ENCODE peak calls at places on chromosomes 3 and 15, in five cellular contexts. H is A549, G is GM12878, C is HepG2, M is K562. X is an unnamed sample.

GRCh38 chr3:196327405-196327804 is 9.4 kb upstream of the DYNLT2B start:
- DNase-seq in H (no peak), G (no peak), C (no peak), M (no peak), X (no peak)

GRCh38 chr15:87489902-87490301 is 766.6 kb downstream of the NTRK3 start:
- DNase-seq in H (no peak), G (no peak), C (no peak), M (no peak), X (no peak)

GRCh38 chr15:89088605-89089315 is 504 bp downstream of the ABHD2 start:
- DNase-seq in H (no peak), G (no peak), C (no peak), M (no peak), X (peak)

GRCh38 chr3:31095254-31095653 is 200.8 kb upstream of the GADL1 start:
- DNase-seq in H (no peak), G (no peak), C (no peak), M (no peak), X (no peak)

GRCh38 chr15:37586976-37587375 is 347.5 kb upstream of the TMCO5A start:
- DNase-seq in H (no peak), G (no peak), C (no peak), M (no peak), X (no peak)

GRCh38 chr3:125051715-125052581 is 3.8 kb downstream of the HEG1 start:
- DNase-seq in H (no peak), G (peak), C (no peak), M (no peak), X (peak)

GRCh38 chr15:92709064-92709463 is 53.5 kb upstream of the FAM174B start:
- DNase-seq in H (no peak), G (no peak), C (no peak), M (no peak), X (no peak)

GRCh38 chr15:40053234-40054055 is 14.5 kb upstream of the SRP14 start:
- DNase-seq in H (no peak), G (no peak), C (no peak), M (no peak), X (peak)

GRCh38 chr3:73052857-73053256 is 8.6 kb upstream of the EBLN2 start:
- DNase-seq in H (no peak), G (no peak), C (no peak), M (no peak), X (no peak)

GRCh38 chr3:101722394-101723173 is 1.8 kb upstream of the CEP97 start:
- DNase-seq in H (no peak), G (peak), C (no peak), M (no peak), X (peak)

GRCh38 chr3:31918179-31919165 is 62.6 kb downstream of the OSBPL10 start:
- DNase-seq in H (no peak), G (peak), C (no peak), M (no peak), X (no peak)

GRCh38 chr3:115347737-115348136 is 200.6 kb upstream of the ZBTB20 start:
- DNase-seq in H (no peak), G (no peak), C (no peak), M (no peak), X (no peak)

GRCh38 chr3:149501524-149501923 is 27.0 kb downstream of the TM4SF4 start:
- DNase-seq in H (no peak), G (no peak), C (no peak), M (no peak), X (no peak)

GRCh38 chr3:187352581-187353575 is 15.3 kb upstream of the RTP4 start:
- DNase-seq in H (peak), G (no peak), C (no peak), M (no peak), X (no peak)

GRCh38 chr15:64699767-64700388 is 75.5 kb downstream of the RBPMS2 start:
- DNase-seq in H (no peak), G (no peak), C (no peak), M (no peak), X (no peak)

GRCh38 chr15:89363770-89364169 is 29.1 kb upstream of the POLG start:
- DNase-seq in H (no peak), G (no peak), C (no peak), M (no peak), X (no peak)

GRCh38 chr3:11618897-11619296 is 24.8 kb downstream of the VGLL4 start:
- DNase-seq in H (no peak), G (no peak), C (peak), M (no peak), X (no peak)

GRCh38 chr15:71316911-71317310 is 201.6 kb downstream of the THSD4 start:
- DNase-seq in H (no peak), G (no peak), C (no peak), M (no peak), X (no peak)

GRCh38 chr3:118447326-118447725 is 587.3 kb downstream of the IGSF11 start:
- DNase-seq in H (no peak), G (no peak), C (no peak), M (peak), X (no peak)

GRCh38 chr3:73294532-73294931 is 233.1 kb downstream of the EBLN2 start:
- DNase-seq in H (no peak), G (no peak), C (no peak), M (no peak), X (no peak)

GRCh38 chr3:177196473-177197040 is 725 bp downstream of the TBL1XR1 start:
- DNase-seq in H (peak), G (no peak), C (no peak), M (peak), X (peak)

GRCh38 chr15:28975766-28976179 is 90.0 kb downstream of the APBA2 start:
- DNase-seq in H (peak), G (no peak), C (peak), M (peak), X (peak)

GRCh38 chr3:196867155-196867506 is 589 bp upstream of the SENP5 start:
- DNase-seq in H (no peak), G (no peak), C (no peak), M (no peak), X (no peak)

GRCh38 chr15:75149911-75150709 is 51.6 kb upstream of the C15orf39 start:
- DNase-seq in H (peak), G (no peak), C (no peak), M (peak), X (peak)

GRCh38 chr15:100759698-100760356 is 119.8 kb upstream of the ALDH1A3 start:
- DNase-seq in H (peak), G (no peak), C (peak), M (no peak), X (no peak)

GRCh38 chr3:99753268-99753975 is 64.2 kb upstream of the CMSS1 start:
- DNase-seq in H (peak), G (peak), C (peak), M (peak), X (peak)

GRCh38 chr15:32029409-32029861 is 880 bp upstream of the CHRNA7 start:
- DNase-seq in H (peak), G (no peak), C (no peak), M (no peak), X (peak)

GRCh38 chr3:48024401-48024800 is 8.2 kb upstream of the MAP4 start:
- DNase-seq in H (no peak), G (no peak), C (no peak), M (no peak), X (no peak)

GRCh38 chr3:26915208-26915607 is 292.6 kb downstream of the LRRC3B start:
- DNase-seq in H (no peak), G (no peak), C (no peak), M (no peak), X (no peak)

GRCh38 chr3:123300056-123300455 is 98.3 kb downstream of the SEC22A start:
- DNase-seq in H (no peak), G (no peak), C (no peak), M (no peak), X (no peak)

GRCh38 chr3:15601399-15602145 is at the start of the genes BTD and HACL1:
- DNase-seq in H (peak), G (peak), C (peak), M (peak), X (peak)
- TF ChIP-seq POLR2A in H (peak), G (peak), C (peak), M (peak), X (peak)

GRCh38 chr15:33067456-33067855 is 127.1 kb downstream of the FMN1 start:
- DNase-seq in H (no peak), G (no peak), C (no peak), M (no peak), X (no peak)
- TF ChIP-seq MYC in H (no peak), G (no peak), C (no peak), M (no peak), X (no peak)

GRCh38 chr3:133953297-133953696 is 57.6 kb upstream of the RAB6B start:
- DNase-seq in H (no peak), G (no peak), C (no peak), M (no peak), X (no peak)
- H3K4me3 ChIP-seq in H (no peak), G (no peak), C (no peak), M (no peak), X (no peak)

GRCh38 chr3:23343509-23343908 is 140.4 kb downstream of the UBE2E2 start:
- DNase-seq in H (no peak), G (no peak), C (no peak), M (no peak), X (no peak)
- TF ChIP-seq POLR2A in H (no peak), G (no peak), C (no peak), M (no peak), X (no peak)

GRCh38 chr3:193660698-193661400 is 67.8 kb downstream of the OPA1 start:
- DNase-seq in H (no peak), G (no peak), C (no peak), M (peak), X (no peak)

GRCh38 chr3:193662757-193663322 is 69.8 kb downstream of the OPA1 start:
- DNase-seq in H (no peak), G (no peak), C (no peak), M (no peak), X (no peak)

GRCh38 chr3:193665370-193665989 is 72.5 kb downstream of the OPA1 start:
- DNase-seq in H (peak), G (no peak), C (peak), M (no peak), X (peak)
- TF ChIP-seq MYC in H (no peak), G (no peak), C (no peak), M (no peak), X (no peak)

DNA sequence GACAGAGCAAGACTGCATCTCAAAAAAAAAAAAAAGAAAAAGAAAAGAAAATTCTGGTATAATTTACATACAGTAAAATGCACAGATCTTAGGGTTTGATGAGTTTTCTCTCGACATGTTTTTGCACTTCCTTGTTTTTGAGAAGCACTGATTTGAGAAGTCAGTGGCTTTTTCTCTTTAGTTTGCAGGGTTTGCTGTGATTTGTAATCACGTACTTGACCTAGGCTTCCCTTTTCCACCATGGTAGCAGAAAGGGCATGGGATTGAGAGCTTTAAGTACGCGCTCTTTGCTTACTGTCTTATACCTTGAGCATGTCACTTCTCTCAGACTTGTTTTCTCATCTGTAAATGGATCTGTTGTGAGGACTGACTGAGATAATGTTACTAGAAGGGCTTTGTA is 4.1 kb downstream of the VHL start:
- DNase-seq in H (no peak), G (no peak), C (no peak), M (no peak), X (peak)
- H3K4me3 ChIP-seq in H (no peak), G (peak), C (no peak), M (no peak), X (no peak)

GRCh38 chr15:69413822-69414701 is at the start of gene KIF23:
- DNase-seq in H (peak), G (peak), C (peak), M (peak), X (peak)
- TF ChIP-seq POLR2A in H (peak), G (peak), C (peak), M (peak), X (peak)

GRCh38 chr3:172307143-172307560 is 141.1 kb downstream of the GHSR start:
- DNase-seq in H (peak), G (no peak), C (no peak), M (peak), X (no peak)
- TF ChIP-seq MYC in H (no peak), G (no peak), C (no peak), M (no peak), X (no peak)

DNA sequence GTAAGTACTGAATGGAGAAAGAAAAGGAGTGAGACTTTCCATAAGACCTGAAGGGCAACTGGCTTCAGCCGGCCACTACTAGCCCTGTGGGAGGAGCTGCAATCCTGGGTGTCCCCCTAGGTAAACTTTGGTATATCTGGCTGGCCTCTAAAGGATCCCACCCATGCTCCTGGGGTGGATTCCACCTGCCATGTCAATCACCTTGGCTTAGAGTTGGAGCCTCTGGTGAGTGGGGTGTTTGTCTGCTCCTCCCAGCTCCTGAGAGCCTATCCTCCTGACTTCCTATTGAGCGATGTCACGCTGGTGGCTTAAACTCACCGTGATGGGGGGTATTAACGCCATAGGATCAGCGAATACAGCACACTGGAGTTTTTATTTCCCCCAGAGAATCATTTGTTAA is 2.6 kb downstream of the SPTBN5 start:
- DNase-seq in H (no peak), G (no peak), C (no peak), M (no peak), X (no peak)
- H3K4me3 ChIP-seq in H (no peak), G (no peak), C (no peak), M (no peak), X (no peak)

GRCh38 chr3:25863560-25863959 is 73.7 kb downstream of the OXSM start:
- DNase-seq in H (no peak), G (no peak), C (no peak), M (no peak), X (peak)
- TF ChIP-seq POLR2A in H (no peak), G (no peak), C (no peak), M (no peak), X (no peak)